ENCODE peak calls at places on chromosome 7, in seven cellular contexts. One of them, this sample, is unnamed.

GRCh38 chr7:712601-713457 is 13.7 kb upstream of the DNAAF5 start:
- DNase-seq in GM12864: no peak
- DNase-seq in PC-9: no peak
- DNase-seq in CD8-positive, alpha-beta T cell: no peak
- DNase-seq in GM23248: no peak
- DNase-seq in endodermal cell: peak
- DNase-seq in fibroblast of pulmonary artery: no peak
- DNase-seq in this sample: no peak

GRCh38 chr7:135480966-135481599 is 28.8 kb downstream of the CNOT4 start:
- DNase-seq in CD8-positive, alpha-beta T cell: no peak
- DNase-seq in endodermal cell: no peak
- DNase-seq in GM23248: no peak
- DNase-seq in fibroblast of pulmonary artery: no peak
- DNase-seq in GM12864: no peak
- DNase-seq in PC-9: no peak
- DNase-seq in this sample: no peak

GRCh38 chr7:152144557-152145245 is 119.2 kb downstream of the GALNT11 start:
- DNase-seq in endodermal cell: no peak
- DNase-seq in PC-9: no peak
- DNase-seq in GM12864: no peak
- DNase-seq in GM23248: no peak
- DNase-seq in CD8-positive, alpha-beta T cell: no peak
- DNase-seq in fibroblast of pulmonary artery: no peak
- DNase-seq in this sample: no peak

GRCh38 chr7:74418076-74418475 is 35.6 kb upstream of the GTF2IRD1 start:
- DNase-seq in fibroblast of pulmonary artery: no peak
- DNase-seq in GM12864: no peak
- DNase-seq in PC-9: no peak
- DNase-seq in CD8-positive, alpha-beta T cell: no peak
- DNase-seq in endodermal cell: no peak
- DNase-seq in GM23248: no peak
- DNase-seq in this sample: no peak

GRCh38 chr7:103637726-103638125 is 191.7 kb upstream of the SLC26A5 start:
- DNase-seq in fibroblast of pulmonary artery: no peak
- DNase-seq in endodermal cell: no peak
- DNase-seq in GM12864: no peak
- DNase-seq in CD8-positive, alpha-beta T cell: no peak
- DNase-seq in PC-9: no peak
- DNase-seq in GM23248: peak
- DNase-seq in this sample: no peak

GRCh38 chr7:84697506-84697905 is 489.4 kb downstream of the SEMA3D start:
- DNase-seq in PC-9: no peak
- DNase-seq in endodermal cell: no peak
- DNase-seq in GM12864: no peak
- DNase-seq in GM23248: peak
- DNase-seq in CD8-positive, alpha-beta T cell: no peak
- DNase-seq in fibroblast of pulmonary artery: peak
- DNase-seq in this sample: no peak

GRCh38 chr7:148884299-148885022 is 370 bp upstream of the EZH2 start:
- DNase-seq in GM23248: peak
- DNase-seq in endodermal cell: peak
- DNase-seq in CD8-positive, alpha-beta T cell: peak
- DNase-seq in PC-9: peak
- DNase-seq in fibroblast of pulmonary artery: peak
- DNase-seq in GM12864: peak
- DNase-seq in this sample: peak

GRCh38 chr7:87507446-87507845 is 32.0 kb upstream of the ABCB4 start:
- DNase-seq in CD8-positive, alpha-beta T cell: no peak
- DNase-seq in fibroblast of pulmonary artery: no peak
- DNase-seq in PC-9: no peak
- DNase-seq in GM12864: no peak
- DNase-seq in endodermal cell: peak
- DNase-seq in GM23248: no peak
- DNase-seq in this sample: no peak

GRCh38 chr7:98816206-98816605 is 53.6 kb downstream of the TMEM130 start:
- DNase-seq in GM23248: no peak
- DNase-seq in fibroblast of pulmonary artery: no peak
- DNase-seq in CD8-positive, alpha-beta T cell: no peak
- DNase-seq in GM12864: no peak
- DNase-seq in PC-9: no peak
- DNase-seq in endodermal cell: no peak
- DNase-seq in this sample: no peak

GRCh38 chr7:138029941-138030340 is 28.1 kb upstream of the CREB3L2 start:
- DNase-seq in PC-9: peak
- DNase-seq in GM23248: no peak
- DNase-seq in fibroblast of pulmonary artery: peak
- DNase-seq in GM12864: no peak
- DNase-seq in endodermal cell: no peak
- DNase-seq in CD8-positive, alpha-beta T cell: no peak
- DNase-seq in this sample: no peak

GRCh38 chr7:3649250-3649649 is 348.2 kb downstream of the SDK1 start:
- DNase-seq in PC-9: no peak
- DNase-seq in CD8-positive, alpha-beta T cell: no peak
- DNase-seq in fibroblast of pulmonary artery: peak
- DNase-seq in endodermal cell: no peak
- DNase-seq in GM23248: no peak
- DNase-seq in GM12864: no peak
- DNase-seq in this sample: no peak

GRCh38 chr7:2529161-2530075 is 9.8 kb downstream of the LFNG start:
- DNase-seq in GM23248: peak
- DNase-seq in fibroblast of pulmonary artery: peak
- DNase-seq in PC-9: peak
- DNase-seq in endodermal cell: no peak
- DNase-seq in GM12864: no peak
- DNase-seq in CD8-positive, alpha-beta T cell: peak
- DNase-seq in this sample: no peak

GRCh38 chr7:101108330-101108857 is 18.5 kb upstream of the SERPINE1 start:
- DNase-seq in PC-9: peak
- DNase-seq in endodermal cell: no peak
- DNase-seq in GM12864: peak
- DNase-seq in fibroblast of pulmonary artery: peak
- DNase-seq in CD8-positive, alpha-beta T cell: no peak
- DNase-seq in GM23248: no peak
- DNase-seq in this sample: no peak

GRCh38 chr7:135169141-135169935 is 1.2 kb downstream of the CYREN start:
- DNase-seq in GM23248: peak
- DNase-seq in GM12864: no peak
- DNase-seq in PC-9: peak
- DNase-seq in endodermal cell: peak
- DNase-seq in fibroblast of pulmonary artery: peak
- DNase-seq in CD8-positive, alpha-beta T cell: peak
- DNase-seq in this sample: no peak

GRCh38 chr7:130207642-130208041 is at the start of gene SSMEM1:
- DNase-seq in GM23248: peak
- DNase-seq in endodermal cell: no peak
- DNase-seq in GM12864: no peak
- DNase-seq in CD8-positive, alpha-beta T cell: no peak
- DNase-seq in PC-9: no peak
- DNase-seq in fibroblast of pulmonary artery: peak
- DNase-seq in this sample: no peak

GRCh38 chr7:97018126-97018601 is 6.5 kb downstream of the DLX5 start:
- DNase-seq in PC-9: no peak
- DNase-seq in endodermal cell: peak
- DNase-seq in GM12864: no peak
- DNase-seq in GM23248: no peak
- DNase-seq in CD8-positive, alpha-beta T cell: no peak
- DNase-seq in fibroblast of pulmonary artery: no peak
- DNase-seq in this sample: no peak
- H3K4me3 ChIP-seq in PC-9: no peak
- H3K4me3 ChIP-seq in endodermal cell: peak
- H3K4me3 ChIP-seq in GM12864: no peak
- H3K4me3 ChIP-seq in GM23248: no peak
- H3K4me3 ChIP-seq in CD8-positive, alpha-beta T cell: no peak
- H3K4me3 ChIP-seq in fibroblast of pulmonary artery: no peak
- H3K4me3 ChIP-seq in this sample: no peak

GRCh38 chr7:37353949-37354660 is 94.6 kb downstream of the ELMO1 start:
- DNase-seq in CD8-positive, alpha-beta T cell: no peak
- DNase-seq in GM12864: no peak
- DNase-seq in PC-9: no peak
- DNase-seq in GM23248: no peak
- DNase-seq in endodermal cell: no peak
- DNase-seq in fibroblast of pulmonary artery: no peak
- DNase-seq in this sample: no peak
- H3K4me3 ChIP-seq in CD8-positive, alpha-beta T cell: peak
- H3K4me3 ChIP-seq in GM12864: peak
- H3K4me3 ChIP-seq in PC-9: no peak
- H3K4me3 ChIP-seq in GM23248: no peak
- H3K4me3 ChIP-seq in endodermal cell: no peak
- H3K4me3 ChIP-seq in fibroblast of pulmonary artery: no peak
- H3K4me3 ChIP-seq in this sample: no peak

DNA sequence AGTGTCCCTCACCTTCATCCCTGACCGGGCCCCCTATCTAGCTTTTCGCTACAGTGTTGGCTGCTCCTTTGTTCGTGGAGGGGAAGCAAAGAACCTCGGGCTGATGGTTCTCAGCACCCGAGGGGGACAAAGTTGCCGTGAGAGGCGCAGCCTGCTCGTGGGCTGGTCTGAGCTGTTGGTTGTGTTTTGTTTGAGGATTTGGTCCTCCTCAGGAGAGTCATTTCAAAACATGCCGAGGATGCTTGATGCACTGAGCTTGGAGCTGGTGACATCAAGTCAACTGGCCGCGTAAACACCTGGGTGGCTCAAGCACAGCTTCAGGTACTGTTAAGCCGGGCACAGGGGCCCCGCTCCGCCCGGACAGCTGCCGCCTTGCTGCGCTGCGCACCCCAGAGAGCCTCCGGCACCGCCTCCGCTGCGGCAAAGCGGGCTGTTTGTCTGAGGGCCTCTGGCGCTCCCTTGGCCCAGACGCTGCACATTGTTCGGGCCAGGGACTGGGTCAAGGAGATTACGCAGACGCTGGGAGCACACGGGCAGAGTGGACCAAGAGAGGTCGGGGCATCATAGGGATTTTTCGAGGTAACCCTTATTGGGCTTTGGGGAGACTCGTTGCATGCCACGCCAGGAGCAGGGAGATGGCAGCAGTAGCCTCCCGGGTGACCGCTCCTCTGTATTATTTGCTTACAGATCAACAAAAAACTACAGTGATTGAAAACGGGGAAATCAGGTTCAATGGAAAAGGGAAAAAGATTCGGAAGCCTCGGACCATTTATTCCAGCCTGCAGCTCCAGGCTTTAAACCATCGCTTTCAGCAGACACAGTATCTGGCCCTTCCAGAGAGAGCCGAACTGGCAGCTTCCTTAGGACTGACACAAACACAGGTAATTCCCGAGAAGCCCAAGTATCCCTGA is 1.9 kb downstream of the DLX6 start:
- DNase-seq in GM12864: no peak
- DNase-seq in endodermal cell: peak
- DNase-seq in PC-9: no peak
- DNase-seq in CD8-positive, alpha-beta T cell: no peak
- DNase-seq in GM23248: no peak
- DNase-seq in fibroblast of pulmonary artery: no peak
- DNase-seq in this sample: no peak
- H3K4me3 ChIP-seq in GM12864: no peak
- H3K4me3 ChIP-seq in endodermal cell: peak
- H3K4me3 ChIP-seq in PC-9: no peak
- H3K4me3 ChIP-seq in CD8-positive, alpha-beta T cell: no peak
- H3K4me3 ChIP-seq in GM23248: no peak
- H3K4me3 ChIP-seq in fibroblast of pulmonary artery: no peak
- H3K4me3 ChIP-seq in this sample: no peak

GRCh38 chr7:27737178-27737577 is 2.8 kb upstream of the TAX1BP1 start:
- DNase-seq in endodermal cell: no peak
- DNase-seq in PC-9: no peak
- DNase-seq in fibroblast of pulmonary artery: no peak
- DNase-seq in GM23248: no peak
- DNase-seq in GM12864: no peak
- DNase-seq in CD8-positive, alpha-beta T cell: no peak
- DNase-seq in this sample: no peak

GRCh38 chr7:27740449-27741086 is 606 bp downstream of the TAX1BP1 start:
- DNase-seq in CD8-positive, alpha-beta T cell: peak
- DNase-seq in endodermal cell: peak
- DNase-seq in PC-9: peak
- DNase-seq in GM23248: peak
- DNase-seq in fibroblast of pulmonary artery: peak
- DNase-seq in GM12864: peak
- DNase-seq in this sample: peak

GRCh38 chr7:27739914-27740448 is at the start of gene TAX1BP1:
- DNase-seq in PC-9: peak
- DNase-seq in endodermal cell: peak
- DNase-seq in CD8-positive, alpha-beta T cell: peak
- DNase-seq in GM12864: peak
- DNase-seq in fibroblast of pulmonary artery: peak
- DNase-seq in GM23248: peak
- DNase-seq in this sample: peak

GRCh38 chr7:27737591-27737990 is 2.4 kb upstream of the TAX1BP1 start:
- DNase-seq in GM12864: no peak
- DNase-seq in GM23248: no peak
- DNase-seq in PC-9: peak
- DNase-seq in endodermal cell: no peak
- DNase-seq in CD8-positive, alpha-beta T cell: no peak
- DNase-seq in fibroblast of pulmonary artery: no peak
- DNase-seq in this sample: no peak

GRCh38 chr7:27739301-27739913 is 555 bp upstream of the TAX1BP1 start:
- DNase-seq in endodermal cell: no peak
- DNase-seq in GM12864: no peak
- DNase-seq in fibroblast of pulmonary artery: no peak
- DNase-seq in CD8-positive, alpha-beta T cell: no peak
- DNase-seq in GM23248: peak
- DNase-seq in PC-9: no peak
- DNase-seq in this sample: no peak
- H3K4me3 ChIP-seq in endodermal cell: peak
- H3K4me3 ChIP-seq in GM12864: peak
- H3K4me3 ChIP-seq in fibroblast of pulmonary artery: peak
- H3K4me3 ChIP-seq in CD8-positive, alpha-beta T cell: peak
- H3K4me3 ChIP-seq in GM23248: peak
- H3K4me3 ChIP-seq in PC-9: peak
- H3K4me3 ChIP-seq in this sample: peak

DNA sequence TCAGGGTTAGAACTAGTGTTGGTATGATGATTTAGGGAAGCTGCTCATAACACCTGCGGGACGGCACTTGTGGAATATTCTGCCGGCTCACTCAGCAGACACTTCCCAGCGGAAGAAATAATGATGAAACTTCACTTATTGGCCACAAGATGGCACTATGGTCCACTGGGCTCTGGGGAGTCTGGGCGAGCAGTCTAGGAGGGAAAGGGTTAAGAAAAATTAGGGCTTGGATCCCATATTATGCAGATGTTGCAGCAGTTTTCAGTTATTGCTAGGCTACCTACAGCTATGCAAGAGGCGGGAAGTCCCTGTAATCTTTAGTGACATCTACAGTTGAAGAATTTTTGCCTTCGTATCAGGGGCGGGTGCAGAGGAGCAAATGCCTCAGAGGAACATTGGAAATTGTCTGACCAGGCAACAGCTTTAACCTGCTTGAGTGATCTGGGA is 238.7 kb upstream of the PRSS58 start:
- DNase-seq in PC-9: peak
- DNase-seq in endodermal cell: no peak
- DNase-seq in CD8-positive, alpha-beta T cell: no peak
- DNase-seq in GM23248: peak
- DNase-seq in fibroblast of pulmonary artery: peak
- DNase-seq in GM12864: no peak
- DNase-seq in this sample: no peak
- H3K4me3 ChIP-seq in PC-9: peak
- H3K4me3 ChIP-seq in endodermal cell: no peak
- H3K4me3 ChIP-seq in CD8-positive, alpha-beta T cell: no peak
- H3K4me3 ChIP-seq in GM23248: peak
- H3K4me3 ChIP-seq in fibroblast of pulmonary artery: no peak
- H3K4me3 ChIP-seq in GM12864: no peak
- H3K4me3 ChIP-seq in this sample: no peak

GRCh38 chr7:47576031-47576908 is 5.6 kb downstream of the TNS3 start:
- DNase-seq in fibroblast of pulmonary artery: peak
- DNase-seq in CD8-positive, alpha-beta T cell: no peak
- DNase-seq in PC-9: peak
- DNase-seq in GM12864: no peak
- DNase-seq in endodermal cell: peak
- DNase-seq in GM23248: peak
- DNase-seq in this sample: peak
- H3K4me3 ChIP-seq in fibroblast of pulmonary artery: no peak
- H3K4me3 ChIP-seq in CD8-positive, alpha-beta T cell: no peak
- H3K4me3 ChIP-seq in PC-9: peak
- H3K4me3 ChIP-seq in GM12864: no peak
- H3K4me3 ChIP-seq in endodermal cell: no peak
- H3K4me3 ChIP-seq in GM23248: no peak
- H3K4me3 ChIP-seq in this sample: no peak

This sample was measured in LNCaP clone FGC.